ENCODE peak calls at places on chromosomes 12 and 14, in five cellular contexts. One of them, this sample, is unnamed.

GRCh38 chr12:123163227-123163626 is 12.3 kb upstream of the PITPNM2 start:
- DNase-seq in activated T-helper 1 cell treated with Interleukin-2 at 50 U/mL for 16 hours: no peak
- DNase-seq in midbrain: no peak
- DNase-seq in Karpas-422: no peak
- DNase-seq in NCI-H510A: no peak
- DNase-seq in this sample: no peak

GRCh38 chr12:5534800-5535199 is 102.9 kb downstream of the NTF3 start:
- DNase-seq in Karpas-422: no peak
- DNase-seq in activated T-helper 1 cell treated with Interleukin-2 at 50 U/mL for 16 hours: no peak
- DNase-seq in midbrain: no peak
- DNase-seq in NCI-H510A: no peak
- DNase-seq in this sample: no peak

GRCh38 chr14:76329150-76329881 is 46.6 kb upstream of the ESRRB start:
- DNase-seq in Karpas-422: no peak
- DNase-seq in NCI-H510A: no peak
- DNase-seq in midbrain: no peak
- DNase-seq in activated T-helper 1 cell treated with Interleukin-2 at 50 U/mL for 16 hours: no peak
- DNase-seq in this sample: no peak

GRCh38 chr12:9661720-9662119 is 7.8 kb upstream of the CLEC2D start:
- DNase-seq in NCI-H510A: no peak
- DNase-seq in activated T-helper 1 cell treated with Interleukin-2 at 50 U/mL for 16 hours: no peak
- DNase-seq in Karpas-422: no peak
- DNase-seq in midbrain: no peak
- DNase-seq in this sample: no peak

GRCh38 chr14:75631453-75631831 is 29.2 kb downstream of the ERG28 start:
- DNase-seq in NCI-H510A: no peak
- DNase-seq in Karpas-422: no peak
- DNase-seq in midbrain: no peak
- DNase-seq in activated T-helper 1 cell treated with Interleukin-2 at 50 U/mL for 16 hours: no peak
- DNase-seq in this sample: no peak

GRCh38 chr12:116962783-116963356 is 52.1 kb downstream of the FBXW8 start:
- DNase-seq in Karpas-422: no peak
- DNase-seq in NCI-H510A: no peak
- DNase-seq in activated T-helper 1 cell treated with Interleukin-2 at 50 U/mL for 16 hours: no peak
- DNase-seq in midbrain: no peak
- DNase-seq in this sample: no peak

GRCh38 chr14:45426685-45427282 is 173.8 kb upstream of the MIS18BP1 start:
- DNase-seq in NCI-H510A: peak
- DNase-seq in midbrain: peak
- DNase-seq in activated T-helper 1 cell treated with Interleukin-2 at 50 U/mL for 16 hours: no peak
- DNase-seq in Karpas-422: peak
- DNase-seq in this sample: peak

GRCh38 chr14:52844262-52845060 is 53.1 kb upstream of the GNPNAT1 start:
- DNase-seq in Karpas-422: no peak
- DNase-seq in midbrain: peak
- DNase-seq in activated T-helper 1 cell treated with Interleukin-2 at 50 U/mL for 16 hours: no peak
- DNase-seq in NCI-H510A: no peak
- DNase-seq in this sample: peak

GRCh38 chr12:6193853-6194815 is 6.1 kb upstream of the CD9 start:
- DNase-seq in midbrain: no peak
- DNase-seq in activated T-helper 1 cell treated with Interleukin-2 at 50 U/mL for 16 hours: no peak
- DNase-seq in NCI-H510A: peak
- DNase-seq in Karpas-422: no peak
- DNase-seq in this sample: no peak

GRCh38 chr12:59834659-59835474 is 239.0 kb downstream of the SLC16A7 start:
- DNase-seq in Karpas-422: peak
- DNase-seq in activated T-helper 1 cell treated with Interleukin-2 at 50 U/mL for 16 hours: no peak
- DNase-seq in NCI-H510A: no peak
- DNase-seq in midbrain: no peak
- DNase-seq in this sample: peak

GRCh38 chr14:75369506-75369905 is 58.3 kb upstream of the JDP2 start:
- DNase-seq in activated T-helper 1 cell treated with Interleukin-2 at 50 U/mL for 16 hours: no peak
- DNase-seq in midbrain: no peak
- DNase-seq in Karpas-422: no peak
- DNase-seq in NCI-H510A: no peak
- DNase-seq in this sample: no peak

GRCh38 chr12:18723752-18724151 is 14.1 kb downstream of the PLCZ1 start:
- DNase-seq in midbrain: no peak
- DNase-seq in NCI-H510A: no peak
- DNase-seq in activated T-helper 1 cell treated with Interleukin-2 at 50 U/mL for 16 hours: no peak
- DNase-seq in Karpas-422: no peak
- DNase-seq in this sample: no peak

GRCh38 chr12:6824085-6824800 is 2.6 kb downstream of the GPR162 start:
- DNase-seq in Karpas-422: no peak
- DNase-seq in midbrain: no peak
- DNase-seq in NCI-H510A: no peak
- DNase-seq in activated T-helper 1 cell treated with Interleukin-2 at 50 U/mL for 16 hours: no peak
- DNase-seq in this sample: no peak

GRCh38 chr12:62466596-62467411 is at the start of gene MON2:
- DNase-seq in activated T-helper 1 cell treated with Interleukin-2 at 50 U/mL for 16 hours: peak
- DNase-seq in NCI-H510A: peak
- DNase-seq in Karpas-422: peak
- DNase-seq in midbrain: peak
- DNase-seq in this sample: peak

GRCh38 chr12:21300632-21301031 is 34.1 kb downstream of the SLCO1A2 start:
- DNase-seq in NCI-H510A: no peak
- DNase-seq in Karpas-422: no peak
- DNase-seq in activated T-helper 1 cell treated with Interleukin-2 at 50 U/mL for 16 hours: no peak
- DNase-seq in midbrain: no peak
- DNase-seq in this sample: no peak

GRCh38 chr12:28024231-28024995 is 51.9 kb upstream of the PTHLH start:
- DNase-seq in NCI-H510A: no peak
- DNase-seq in Karpas-422: no peak
- DNase-seq in midbrain: no peak
- DNase-seq in activated T-helper 1 cell treated with Interleukin-2 at 50 U/mL for 16 hours: no peak
- DNase-seq in this sample: no peak

GRCh38 chr12:6268484-6269157 is 41.9 kb upstream of the PLEKHG6 start:
- DNase-seq in Karpas-422: no peak
- DNase-seq in NCI-H510A: no peak
- DNase-seq in activated T-helper 1 cell treated with Interleukin-2 at 50 U/mL for 16 hours: no peak
- DNase-seq in midbrain: no peak
- DNase-seq in this sample: no peak

GRCh38 chr12:62256408-62257079 is 3.7 kb upstream of the USP15 start:
- DNase-seq in midbrain: no peak
- DNase-seq in NCI-H510A: no peak
- DNase-seq in Karpas-422: no peak
- DNase-seq in activated T-helper 1 cell treated with Interleukin-2 at 50 U/mL for 16 hours: no peak
- DNase-seq in this sample: no peak

GRCh38 chr14:89283327-89284060 is 133.5 kb downstream of the FOXN3 start:
- DNase-seq in Karpas-422: no peak
- DNase-seq in midbrain: no peak
- DNase-seq in NCI-H510A: no peak
- DNase-seq in activated T-helper 1 cell treated with Interleukin-2 at 50 U/mL for 16 hours: no peak
- DNase-seq in this sample: no peak

GRCh38 chr12:53989227-53990113 is 4.5 kb downstream of the HOXC10 start:
- DNase-seq in Karpas-422: peak
- DNase-seq in NCI-H510A: no peak
- DNase-seq in midbrain: peak
- DNase-seq in activated T-helper 1 cell treated with Interleukin-2 at 50 U/mL for 16 hours: no peak
- DNase-seq in this sample: peak

GRCh38 chr14:68786491-68787234 is 6.2 kb downstream of the ZFP36L1 start:
- DNase-seq in NCI-H510A: no peak
- DNase-seq in activated T-helper 1 cell treated with Interleukin-2 at 50 U/mL for 16 hours: no peak
- DNase-seq in Karpas-422: peak
- DNase-seq in midbrain: no peak
- DNase-seq in this sample: no peak

GRCh38 chr12:41932470-41932991 is 212.1 kb downstream of the GXYLT1 start:
- DNase-seq in NCI-H510A: peak
- DNase-seq in midbrain: peak
- DNase-seq in Karpas-422: peak
- DNase-seq in activated T-helper 1 cell treated with Interleukin-2 at 50 U/mL for 16 hours: no peak
- DNase-seq in this sample: no peak

GRCh38 chr14:52553002-52553670 is 500 bp downstream of the GPR137C start:
- DNase-seq in NCI-H510A: peak
- DNase-seq in midbrain: no peak
- DNase-seq in activated T-helper 1 cell treated with Interleukin-2 at 50 U/mL for 16 hours: peak
- DNase-seq in Karpas-422: peak
- DNase-seq in this sample: no peak

GRCh38 chr14:74660167-74660566 is 48.1 kb upstream of the LTBP2 start:
- DNase-seq in NCI-H510A: no peak
- DNase-seq in Karpas-422: no peak
- DNase-seq in midbrain: no peak
- DNase-seq in activated T-helper 1 cell treated with Interleukin-2 at 50 U/mL for 16 hours: no peak
- DNase-seq in this sample: no peak

GRCh38 chr14:90871605-90872233 is 55.5 kb upstream of the TTC7B start:
- DNase-seq in Karpas-422: no peak
- DNase-seq in midbrain: no peak
- DNase-seq in NCI-H510A: no peak
- DNase-seq in activated T-helper 1 cell treated with Interleukin-2 at 50 U/mL for 16 hours: no peak
- DNase-seq in this sample: no peak

GRCh38 chr14:34872822-34873590 is 2.2 kb downstream of the BAZ1A start:
- DNase-seq in Karpas-422: peak
- DNase-seq in NCI-H510A: no peak
- DNase-seq in activated T-helper 1 cell treated with Interleukin-2 at 50 U/mL for 16 hours: no peak
- DNase-seq in midbrain: no peak
- DNase-seq in this sample: peak

GRCh38 chr12:5246196-5246595 is 185.7 kb upstream of the NTF3 start:
- DNase-seq in midbrain: no peak
- DNase-seq in activated T-helper 1 cell treated with Interleukin-2 at 50 U/mL for 16 hours: no peak
- DNase-seq in Karpas-422: no peak
- DNase-seq in NCI-H510A: no peak
- DNase-seq in this sample: no peak

GRCh38 chr14:100033347-100034052 is 31.7 kb upstream of the EVL start:
- DNase-seq in midbrain: no peak
- DNase-seq in activated T-helper 1 cell treated with Interleukin-2 at 50 U/mL for 16 hours: no peak
- DNase-seq in Karpas-422: no peak
- DNase-seq in NCI-H510A: no peak
- DNase-seq in this sample: no peak

GRCh38 chr12:88868062-88868461 is 287.8 kb upstream of the KITLG start:
- DNase-seq in activated T-helper 1 cell treated with Interleukin-2 at 50 U/mL for 16 hours: no peak
- DNase-seq in midbrain: no peak
- DNase-seq in Karpas-422: no peak
- DNase-seq in NCI-H510A: no peak
- DNase-seq in this sample: no peak